ENCODE peak calls at places on chromosomes 6 and 20, in seven cellular contexts. One of them, this sample, is unnamed.

GRCh38 chr6:144493035-144493910 is 208.1 kb downstream of the UTRN start:
- DNase-seq in COR-L47: no peak
- DNase-seq in progenitor cell of endocrine pancreas: no peak
- DNase-seq in activated CD4-positive, alpha-beta T cell treated with anti-CD3 and anti-CD28 coated beads, Interleukin-2, amount 50 U/mL, for 1 hour: no peak
- DNase-seq in NAMALWA: no peak
- DNase-seq in effector memory CD8-positive, alpha-beta T cell: no peak
- DNase-seq in upper lobe of right lung: no peak
- DNase-seq in this sample: no peak

GRCh38 chr6:87660226-87660886 is 41.7 kb downstream of the AKIRIN2 start:
- DNase-seq in COR-L47: no peak
- DNase-seq in progenitor cell of endocrine pancreas: no peak
- DNase-seq in activated CD4-positive, alpha-beta T cell treated with anti-CD3 and anti-CD28 coated beads, Interleukin-2, amount 50 U/mL, for 1 hour: no peak
- DNase-seq in NAMALWA: no peak
- DNase-seq in effector memory CD8-positive, alpha-beta T cell: no peak
- DNase-seq in upper lobe of right lung: no peak
- DNase-seq in this sample: no peak

GRCh38 chr20:47141941-47142781 is 214.3 kb downstream of the ZMYND8 start:
- DNase-seq in COR-L47: no peak
- DNase-seq in progenitor cell of endocrine pancreas: no peak
- DNase-seq in activated CD4-positive, alpha-beta T cell treated with anti-CD3 and anti-CD28 coated beads, Interleukin-2, amount 50 U/mL, for 1 hour: no peak
- DNase-seq in NAMALWA: no peak
- DNase-seq in effector memory CD8-positive, alpha-beta T cell: no peak
- DNase-seq in upper lobe of right lung: no peak
- DNase-seq in this sample: no peak

GRCh38 chr6:168274046-168274952 is 45.3 kb downstream of the DACT2 start:
- DNase-seq in COR-L47: no peak
- DNase-seq in progenitor cell of endocrine pancreas: peak; percentile 55
- DNase-seq in activated CD4-positive, alpha-beta T cell treated with anti-CD3 and anti-CD28 coated beads, Interleukin-2, amount 50 U/mL, for 1 hour: no peak
- DNase-seq in NAMALWA: no peak
- DNase-seq in effector memory CD8-positive, alpha-beta T cell: no peak
- DNase-seq in upper lobe of right lung: peak; percentile 77
- DNase-seq in this sample: no peak

GRCh38 chr6:21199246-21199645 is 394.3 kb upstream of the SOX4 start:
- DNase-seq in COR-L47: peak; percentile 18
- DNase-seq in progenitor cell of endocrine pancreas: no peak
- DNase-seq in activated CD4-positive, alpha-beta T cell treated with anti-CD3 and anti-CD28 coated beads, Interleukin-2, amount 50 U/mL, for 1 hour: no peak
- DNase-seq in NAMALWA: no peak
- DNase-seq in effector memory CD8-positive, alpha-beta T cell: no peak
- DNase-seq in upper lobe of right lung: no peak
- DNase-seq in this sample: no peak

GRCh38 chr20:2768632-2769015 is 31.8 kb downstream of the CPXM1 start:
- DNase-seq in COR-L47: no peak
- DNase-seq in progenitor cell of endocrine pancreas: no peak
- DNase-seq in activated CD4-positive, alpha-beta T cell treated with anti-CD3 and anti-CD28 coated beads, Interleukin-2, amount 50 U/mL, for 1 hour: no peak
- DNase-seq in NAMALWA: no peak
- DNase-seq in effector memory CD8-positive, alpha-beta T cell: no peak
- DNase-seq in upper lobe of right lung: no peak
- DNase-seq in this sample: no peak

GRCh38 chr20:63568986-63569949 is 4.8 kb downstream of the HELZ2 start:
- DNase-seq in COR-L47: peak; percentile 93
- DNase-seq in progenitor cell of endocrine pancreas: no peak
- DNase-seq in activated CD4-positive, alpha-beta T cell treated with anti-CD3 and anti-CD28 coated beads, Interleukin-2, amount 50 U/mL, for 1 hour: no peak
- DNase-seq in NAMALWA: no peak
- DNase-seq in effector memory CD8-positive, alpha-beta T cell: no peak
- DNase-seq in upper lobe of right lung: no peak
- DNase-seq in this sample: peak; percentile 17

GRCh38 chr6:118377711-118378414 is 170.2 kb upstream of the PLN start:
- DNase-seq in COR-L47: peak; percentile 91
- DNase-seq in progenitor cell of endocrine pancreas: no peak
- DNase-seq in activated CD4-positive, alpha-beta T cell treated with anti-CD3 and anti-CD28 coated beads, Interleukin-2, amount 50 U/mL, for 1 hour: no peak
- DNase-seq in NAMALWA: no peak
- DNase-seq in effector memory CD8-positive, alpha-beta T cell: no peak
- DNase-seq in upper lobe of right lung: peak; percentile 73
- DNase-seq in this sample: no peak

GRCh38 chr6:158086706-158087518 is 81.2 kb downstream of the SERAC1 start:
- DNase-seq in COR-L47: no peak
- DNase-seq in progenitor cell of endocrine pancreas: no peak
- DNase-seq in activated CD4-positive, alpha-beta T cell treated with anti-CD3 and anti-CD28 coated beads, Interleukin-2, amount 50 U/mL, for 1 hour: no peak
- DNase-seq in NAMALWA: no peak
- DNase-seq in effector memory CD8-positive, alpha-beta T cell: no peak
- DNase-seq in upper lobe of right lung: no peak
- DNase-seq in this sample: peak; percentile 57

GRCh38 chr6:21634582-21634981 is 41.0 kb downstream of the SOX4 start:
- DNase-seq in COR-L47: no peak
- DNase-seq in progenitor cell of endocrine pancreas: no peak
- DNase-seq in activated CD4-positive, alpha-beta T cell treated with anti-CD3 and anti-CD28 coated beads, Interleukin-2, amount 50 U/mL, for 1 hour: no peak
- DNase-seq in NAMALWA: no peak
- DNase-seq in effector memory CD8-positive, alpha-beta T cell: no peak
- DNase-seq in upper lobe of right lung: no peak
- DNase-seq in this sample: no peak

GRCh38 chr6:97406633-97407032 is 123.6 kb upstream of the MMS22L start:
- DNase-seq in COR-L47: no peak
- DNase-seq in progenitor cell of endocrine pancreas: no peak
- DNase-seq in activated CD4-positive, alpha-beta T cell treated with anti-CD3 and anti-CD28 coated beads, Interleukin-2, amount 50 U/mL, for 1 hour: no peak
- DNase-seq in NAMALWA: no peak
- DNase-seq in effector memory CD8-positive, alpha-beta T cell: no peak
- DNase-seq in upper lobe of right lung: no peak
- DNase-seq in this sample: no peak

GRCh38 chr6:33693186-33694158 is 18.0 kb downstream of the UQCC2 start:
- DNase-seq in COR-L47: no peak
- DNase-seq in progenitor cell of endocrine pancreas: no peak
- DNase-seq in activated CD4-positive, alpha-beta T cell treated with anti-CD3 and anti-CD28 coated beads, Interleukin-2, amount 50 U/mL, for 1 hour: no peak
- DNase-seq in NAMALWA: no peak
- DNase-seq in effector memory CD8-positive, alpha-beta T cell: no peak
- DNase-seq in upper lobe of right lung: no peak
- DNase-seq in this sample: no peak

GRCh38 chr6:165232277-165232654 is 77.1 kb downstream of the C6orf118 start:
- DNase-seq in COR-L47: no peak
- DNase-seq in progenitor cell of endocrine pancreas: no peak
- DNase-seq in activated CD4-positive, alpha-beta T cell treated with anti-CD3 and anti-CD28 coated beads, Interleukin-2, amount 50 U/mL, for 1 hour: no peak
- DNase-seq in NAMALWA: no peak
- DNase-seq in effector memory CD8-positive, alpha-beta T cell: no peak
- DNase-seq in upper lobe of right lung: no peak
- DNase-seq in this sample: no peak

GRCh38 chr6:159852877-159853276 is 37.9 kb upstream of the MAS1 start:
- DNase-seq in COR-L47: no peak
- DNase-seq in progenitor cell of endocrine pancreas: no peak
- DNase-seq in activated CD4-positive, alpha-beta T cell treated with anti-CD3 and anti-CD28 coated beads, Interleukin-2, amount 50 U/mL, for 1 hour: peak; percentile 10
- DNase-seq in NAMALWA: peak; percentile 36
- DNase-seq in effector memory CD8-positive, alpha-beta T cell: no peak
- DNase-seq in upper lobe of right lung: no peak
- DNase-seq in this sample: peak; percentile 46

GRCh38 chr20:52747736-52748135 is 224.4 kb upstream of the TSHZ2 start:
- DNase-seq in COR-L47: no peak
- DNase-seq in progenitor cell of endocrine pancreas: no peak
- DNase-seq in activated CD4-positive, alpha-beta T cell treated with anti-CD3 and anti-CD28 coated beads, Interleukin-2, amount 50 U/mL, for 1 hour: no peak
- DNase-seq in NAMALWA: no peak
- DNase-seq in effector memory CD8-positive, alpha-beta T cell: no peak
- DNase-seq in upper lobe of right lung: no peak
- DNase-seq in this sample: no peak

GRCh38 chr20:62360854-62361798 is 6.0 kb downstream of the LAMA5 start:
- DNase-seq in COR-L47: peak; percentile 40
- DNase-seq in progenitor cell of endocrine pancreas: no peak
- DNase-seq in activated CD4-positive, alpha-beta T cell treated with anti-CD3 and anti-CD28 coated beads, Interleukin-2, amount 50 U/mL, for 1 hour: no peak
- DNase-seq in NAMALWA: no peak
- DNase-seq in effector memory CD8-positive, alpha-beta T cell: no peak
- DNase-seq in upper lobe of right lung: peak; percentile 82
- DNase-seq in this sample: no peak

GRCh38 chr6:151502499-151502898 is 8.7 kb downstream of the CCDC170 start:
- DNase-seq in COR-L47: no peak
- DNase-seq in progenitor cell of endocrine pancreas: no peak
- DNase-seq in activated CD4-positive, alpha-beta T cell treated with anti-CD3 and anti-CD28 coated beads, Interleukin-2, amount 50 U/mL, for 1 hour: no peak
- DNase-seq in NAMALWA: no peak
- DNase-seq in effector memory CD8-positive, alpha-beta T cell: no peak
- DNase-seq in upper lobe of right lung: no peak
- DNase-seq in this sample: no peak

GRCh38 chr20:53322651-53323050 is 271.0 kb downstream of the ZNF217 start:
- DNase-seq in COR-L47: no peak
- DNase-seq in progenitor cell of endocrine pancreas: no peak
- DNase-seq in activated CD4-positive, alpha-beta T cell treated with anti-CD3 and anti-CD28 coated beads, Interleukin-2, amount 50 U/mL, for 1 hour: no peak
- DNase-seq in NAMALWA: no peak
- DNase-seq in effector memory CD8-positive, alpha-beta T cell: no peak
- DNase-seq in upper lobe of right lung: no peak
- DNase-seq in this sample: no peak

GRCh38 chr6:26457407-26457795 is 354 bp upstream of the BTN2A1 start:
- DNase-seq in COR-L47: peak; percentile 19
- DNase-seq in progenitor cell of endocrine pancreas: no peak
- DNase-seq in activated CD4-positive, alpha-beta T cell treated with anti-CD3 and anti-CD28 coated beads, Interleukin-2, amount 50 U/mL, for 1 hour: no peak
- DNase-seq in NAMALWA: no peak
- DNase-seq in effector memory CD8-positive, alpha-beta T cell: no peak
- DNase-seq in upper lobe of right lung: no peak
- DNase-seq in this sample: no peak

GRCh38 chr6:7624781-7625710 is 35.0 kb downstream of the SNRNP48 start:
- DNase-seq in COR-L47: peak; percentile 41
- DNase-seq in progenitor cell of endocrine pancreas: no peak
- DNase-seq in activated CD4-positive, alpha-beta T cell treated with anti-CD3 and anti-CD28 coated beads, Interleukin-2, amount 50 U/mL, for 1 hour: no peak
- DNase-seq in NAMALWA: peak; percentile 16
- DNase-seq in effector memory CD8-positive, alpha-beta T cell: no peak
- DNase-seq in upper lobe of right lung: no peak
- DNase-seq in this sample: peak; percentile 7

GRCh38 chr6:133551436-133551835 is 310.3 kb downstream of the EYA4 start:
- DNase-seq in COR-L47: no peak
- DNase-seq in progenitor cell of endocrine pancreas: no peak
- DNase-seq in activated CD4-positive, alpha-beta T cell treated with anti-CD3 and anti-CD28 coated beads, Interleukin-2, amount 50 U/mL, for 1 hour: no peak
- DNase-seq in NAMALWA: no peak
- DNase-seq in effector memory CD8-positive, alpha-beta T cell: no peak
- DNase-seq in upper lobe of right lung: no peak
- DNase-seq in this sample: no peak

GRCh38 chr6:66926060-66926459 is 1219.0 kb upstream of the EYS start:
- DNase-seq in COR-L47: no peak
- DNase-seq in progenitor cell of endocrine pancreas: no peak
- DNase-seq in activated CD4-positive, alpha-beta T cell treated with anti-CD3 and anti-CD28 coated beads, Interleukin-2, amount 50 U/mL, for 1 hour: no peak
- DNase-seq in NAMALWA: peak; percentile 31
- DNase-seq in effector memory CD8-positive, alpha-beta T cell: no peak
- DNase-seq in upper lobe of right lung: no peak
- DNase-seq in this sample: peak; percentile 3

GRCh38 chr6:98808522-98809210 is 25.7 kb upstream of the POU3F2 start:
- DNase-seq in COR-L47: no peak
- DNase-seq in progenitor cell of endocrine pancreas: no peak
- DNase-seq in activated CD4-positive, alpha-beta T cell treated with anti-CD3 and anti-CD28 coated beads, Interleukin-2, amount 50 U/mL, for 1 hour: no peak
- DNase-seq in NAMALWA: no peak
- DNase-seq in effector memory CD8-positive, alpha-beta T cell: no peak
- DNase-seq in upper lobe of right lung: no peak
- DNase-seq in this sample: no peak

GRCh38 chr6:105911106-105911629 is 175.0 kb upstream of the PRDM1 start:
- DNase-seq in COR-L47: no peak
- DNase-seq in progenitor cell of endocrine pancreas: no peak
- DNase-seq in activated CD4-positive, alpha-beta T cell treated with anti-CD3 and anti-CD28 coated beads, Interleukin-2, amount 50 U/mL, for 1 hour: no peak
- DNase-seq in NAMALWA: no peak
- DNase-seq in effector memory CD8-positive, alpha-beta T cell: no peak
- DNase-seq in upper lobe of right lung: no peak
- DNase-seq in this sample: no peak

GRCh38 chr6:44667226-44667625 is 279.7 kb downstream of the CDC5L start:
- DNase-seq in COR-L47: no peak
- DNase-seq in progenitor cell of endocrine pancreas: no peak
- DNase-seq in activated CD4-positive, alpha-beta T cell treated with anti-CD3 and anti-CD28 coated beads, Interleukin-2, amount 50 U/mL, for 1 hour: no peak
- DNase-seq in NAMALWA: no peak
- DNase-seq in effector memory CD8-positive, alpha-beta T cell: no peak
- DNase-seq in upper lobe of right lung: no peak
- DNase-seq in this sample: no peak

GRCh38 chr20:20823469-20823868 is 111.0 kb upstream of the RALGAPA2 start:
- DNase-seq in COR-L47: no peak
- DNase-seq in progenitor cell of endocrine pancreas: no peak
- DNase-seq in activated CD4-positive, alpha-beta T cell treated with anti-CD3 and anti-CD28 coated beads, Interleukin-2, amount 50 U/mL, for 1 hour: no peak
- DNase-seq in NAMALWA: no peak
- DNase-seq in effector memory CD8-positive, alpha-beta T cell: no peak
- DNase-seq in upper lobe of right lung: no peak
- DNase-seq in this sample: no peak

GRCh38 chr6:83127976-83128375 is 60.5 kb downstream of the DOP1A start:
- DNase-seq in COR-L47: no peak
- DNase-seq in progenitor cell of endocrine pancreas: no peak
- DNase-seq in activated CD4-positive, alpha-beta T cell treated with anti-CD3 and anti-CD28 coated beads, Interleukin-2, amount 50 U/mL, for 1 hour: no peak
- DNase-seq in NAMALWA: no peak
- DNase-seq in effector memory CD8-positive, alpha-beta T cell: no peak
- DNase-seq in upper lobe of right lung: no peak
- DNase-seq in this sample: no peak

GRCh38 chr6:33854572-33855030 is 50.8 kb upstream of the MLN start:
- DNase-seq in COR-L47: peak; percentile 51
- DNase-seq in progenitor cell of endocrine pancreas: no peak
- DNase-seq in activated CD4-positive, alpha-beta T cell treated with anti-CD3 and anti-CD28 coated beads, Interleukin-2, amount 50 U/mL, for 1 hour: no peak
- DNase-seq in NAMALWA: no peak
- DNase-seq in effector memory CD8-positive, alpha-beta T cell: no peak
- DNase-seq in upper lobe of right lung: no peak
- DNase-seq in this sample: no peak

GRCh38 chr6:41071501-41071922 is 644 bp downstream of the OARD1 start:
- DNase-seq in COR-L47: peak; percentile 67
- DNase-seq in progenitor cell of endocrine pancreas: no peak
- DNase-seq in activated CD4-positive, alpha-beta T cell treated with anti-CD3 and anti-CD28 coated beads, Interleukin-2, amount 50 U/mL, for 1 hour: no peak
- DNase-seq in NAMALWA: no peak
- DNase-seq in effector memory CD8-positive, alpha-beta T cell: no peak
- DNase-seq in upper lobe of right lung: no peak
- DNase-seq in this sample: peak; percentile 89

GRCh38 chr6:2949121-2949520 is 22.2 kb downstream of the SERPINB6 start:
- DNase-seq in COR-L47: no peak
- DNase-seq in progenitor cell of endocrine pancreas: no peak
- DNase-seq in activated CD4-positive, alpha-beta T cell treated with anti-CD3 and anti-CD28 coated beads, Interleukin-2, amount 50 U/mL, for 1 hour: no peak
- DNase-seq in NAMALWA: no peak
- DNase-seq in effector memory CD8-positive, alpha-beta T cell: no peak
- DNase-seq in upper lobe of right lung: no peak
- DNase-seq in this sample: no peak

GRCh38 chr6:105363100-105363754 is 39.7 kb downstream of the PREP start:
- DNase-seq in COR-L47: peak; percentile 38
- DNase-seq in progenitor cell of endocrine pancreas: no peak
- DNase-seq in activated CD4-positive, alpha-beta T cell treated with anti-CD3 and anti-CD28 coated beads, Interleukin-2, amount 50 U/mL, for 1 hour: no peak
- DNase-seq in NAMALWA: no peak
- DNase-seq in effector memory CD8-positive, alpha-beta T cell: no peak
- DNase-seq in upper lobe of right lung: no peak
- DNase-seq in this sample: peak; percentile 24

GRCh38 chr6:14743465-14744211 is 502.2 kb upstream of the JARID2 start:
- DNase-seq in COR-L47: no peak
- DNase-seq in progenitor cell of endocrine pancreas: no peak
- DNase-seq in activated CD4-positive, alpha-beta T cell treated with anti-CD3 and anti-CD28 coated beads, Interleukin-2, amount 50 U/mL, for 1 hour: peak; percentile 43
- DNase-seq in NAMALWA: no peak
- DNase-seq in effector memory CD8-positive, alpha-beta T cell: peak; percentile 7
- DNase-seq in upper lobe of right lung: no peak
- DNase-seq in this sample: no peak

This sample was measured in Kasumi-1.